ENCODE peak calls at places on chromosomes 16 and 17, in four cellular contexts. One of them, this sample, is unnamed.

GRCh38 chr16:55568151-55568693 is 1.7 kb downstream of the CAPNS2 start:
- DNase-seq in IMR-90: no peak
- DNase-seq in body of pancreas: no peak
- DNase-seq in adrenal gland: no peak
- DNase-seq in this sample: no peak

GRCh38 chr17:78862073-78863023 is 21.7 kb upstream of the USP36 start:
- DNase-seq in IMR-90: peak; percentile 98
- DNase-seq in body of pancreas: peak; percentile 88
- DNase-seq in adrenal gland: peak; percentile 87
- DNase-seq in this sample: no peak

GRCh38 chr17:41717408-41718286 is 5.5 kb downstream of the GAST start:
- DNase-seq in IMR-90: peak; percentile 33
- DNase-seq in body of pancreas: no peak
- DNase-seq in adrenal gland: no peak
- DNase-seq in this sample: no peak

GRCh38 chr17:81339502-81340296 is 44.6 kb upstream of the SLC38A10 start:
- DNase-seq in IMR-90: no peak
- DNase-seq in body of pancreas: peak; percentile 43
- DNase-seq in adrenal gland: peak; percentile 40
- DNase-seq in this sample: peak; percentile 72

GRCh38 chr16:89828199-89828869 is at the start of gene SPIRE2:
- DNase-seq in IMR-90: peak; percentile 71
- DNase-seq in body of pancreas: peak; percentile 79
- DNase-seq in adrenal gland: peak; percentile 81
- DNase-seq in this sample: peak; percentile 89

GRCh38 chr17:43611230-43611969 is 50.3 kb downstream of the MEOX1 start:
- DNase-seq in IMR-90: no peak
- DNase-seq in body of pancreas: no peak
- DNase-seq in adrenal gland: no peak
- DNase-seq in this sample: no peak

GRCh38 chr17:27475070-27475673 is 18.9 kb downstream of the KSR1 start:
- DNase-seq in IMR-90: no peak
- DNase-seq in body of pancreas: no peak
- DNase-seq in adrenal gland: no peak
- DNase-seq in this sample: no peak

GRCh38 chr17:29012535-29012934 is 6.7 kb upstream of the SEZ6 start:
- DNase-seq in IMR-90: no peak
- DNase-seq in body of pancreas: no peak
- DNase-seq in adrenal gland: no peak
- DNase-seq in this sample: no peak

GRCh38 chr17:73466704-73467433 is 155.1 kb upstream of the CDC42EP4 start:
- DNase-seq in IMR-90: no peak
- DNase-seq in body of pancreas: no peak
- DNase-seq in adrenal gland: no peak
- DNase-seq in this sample: no peak

GRCh38 chr16:11980167-11980844 is 3.8 kb downstream of the SNX29 start:
- DNase-seq in IMR-90: no peak
- DNase-seq in body of pancreas: no peak
- DNase-seq in adrenal gland: no peak
- DNase-seq in this sample: no peak

GRCh38 chr17:77898521-77899434 is 59.7 kb upstream of the TNRC6C start:
- DNase-seq in IMR-90: no peak
- DNase-seq in body of pancreas: no peak
- DNase-seq in adrenal gland: no peak
- DNase-seq in this sample: no peak

GRCh38 chr17:20243524-20243923 is 223.8 kb downstream of the LGALS9B start:
- DNase-seq in IMR-90: peak; percentile 37
- DNase-seq in body of pancreas: no peak
- DNase-seq in adrenal gland: no peak
- DNase-seq in this sample: no peak

DNA sequence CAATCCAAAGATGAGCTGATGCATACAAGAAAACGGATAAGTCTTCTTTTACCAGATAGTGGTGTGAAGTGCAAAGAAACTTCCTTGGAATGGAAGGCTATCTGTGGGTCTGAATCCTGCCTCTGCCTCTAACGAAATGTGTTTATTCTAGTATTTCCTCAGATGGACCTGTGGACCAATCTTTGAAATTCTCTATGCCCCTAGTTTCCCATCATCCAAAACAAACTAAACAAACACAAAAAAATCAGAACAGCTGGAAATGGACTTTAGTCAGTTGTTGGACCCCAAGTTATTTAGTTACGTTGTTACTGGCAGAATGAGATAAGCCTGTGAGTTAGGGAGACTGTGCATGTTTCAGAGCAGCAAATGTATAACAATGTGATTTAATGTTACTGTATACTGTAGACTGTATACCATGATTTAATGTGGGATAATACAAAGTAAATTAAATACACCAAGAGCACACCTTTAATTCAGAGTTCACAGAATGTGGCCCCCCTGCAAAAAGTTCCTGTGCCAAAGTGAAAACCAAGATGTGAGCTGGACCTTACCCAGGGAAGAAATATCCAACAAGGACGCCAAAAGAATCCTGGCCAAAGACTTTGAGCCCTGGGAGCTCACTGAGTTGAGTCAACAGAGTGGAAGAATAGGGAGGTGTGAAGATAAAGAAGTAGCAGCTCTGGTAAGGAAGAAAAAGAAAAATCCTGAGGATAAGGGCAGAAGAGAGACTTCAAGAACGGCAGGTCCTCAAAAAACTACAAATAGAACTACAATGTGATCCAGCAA is 255.2 kb downstream of the CNTNAP4 start:
- DNase-seq in IMR-90: no peak
- DNase-seq in body of pancreas: no peak
- DNase-seq in adrenal gland: no peak
- DNase-seq in this sample: no peak
- H3K27ac ChIP-seq in IMR-90: no peak overlapping the region
- H3K27ac ChIP-seq in body of pancreas: no peak overlapping the region
- H3K27ac ChIP-seq in adrenal gland: no peak overlapping the region
- H3K27ac ChIP-seq in this sample: no peak overlapping the region

DNA sequence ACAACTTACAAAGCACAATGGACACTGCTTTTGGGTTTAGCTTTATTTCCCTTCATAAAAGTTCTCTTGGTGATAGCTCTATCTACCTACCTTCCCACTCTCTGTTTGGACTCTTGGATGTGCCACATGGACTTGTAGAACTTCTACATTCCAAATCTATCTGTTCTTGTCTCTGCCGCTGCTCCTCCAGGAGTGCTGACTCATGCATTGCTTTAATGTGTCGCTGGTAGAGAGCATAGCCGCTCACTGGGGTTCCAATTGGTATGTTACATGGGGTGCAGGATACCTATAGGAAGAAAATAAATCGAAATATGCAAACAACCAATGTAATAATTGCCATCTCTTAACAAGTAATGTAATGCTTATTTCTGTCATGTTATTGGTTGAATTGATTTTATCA is 92.1 kb downstream of the TTC19 start:
- DNase-seq in IMR-90: no peak
- DNase-seq in body of pancreas: no peak
- DNase-seq in adrenal gland: no peak
- DNase-seq in this sample: no peak
- TF ChIP-seq POLR2A in IMR-90: no peak
- TF ChIP-seq POLR2A in body of pancreas: no peak
- TF ChIP-seq POLR2A in adrenal gland: no peak
- TF ChIP-seq POLR2A in this sample: no peak

GRCh38 chr17:75632863-75633483 is at the start of gene SMIM5:
- DNase-seq in IMR-90: peak; percentile 83
- DNase-seq in body of pancreas: peak; percentile 85
- DNase-seq in adrenal gland: peak; percentile 85
- DNase-seq in this sample: peak; percentile 95
- H3K27ac ChIP-seq in IMR-90: peak within 1 kb of the TSS; percentile 0
- H3K27ac ChIP-seq in body of pancreas: peak within 1 kb of the TSS; percentile 70
- H3K27ac ChIP-seq in adrenal gland: peak within 1 kb of the TSS; percentile 68
- H3K27ac ChIP-seq in this sample: peak within 1 kb of the TSS; percentile 43

GRCh38 chr16:58249388-58249779 is 45.4 kb downstream of the PRSS54 start:
- DNase-seq in IMR-90: no peak
- DNase-seq in body of pancreas: peak; percentile 15
- DNase-seq in adrenal gland: no peak
- DNase-seq in this sample: no peak

GRCh38 chr16:58252716-58253115 is 42.1 kb downstream of the PRSS54 start:
- DNase-seq in IMR-90: no peak
- DNase-seq in body of pancreas: no peak
- DNase-seq in adrenal gland: no peak
- DNase-seq in this sample: no peak

DNA sequence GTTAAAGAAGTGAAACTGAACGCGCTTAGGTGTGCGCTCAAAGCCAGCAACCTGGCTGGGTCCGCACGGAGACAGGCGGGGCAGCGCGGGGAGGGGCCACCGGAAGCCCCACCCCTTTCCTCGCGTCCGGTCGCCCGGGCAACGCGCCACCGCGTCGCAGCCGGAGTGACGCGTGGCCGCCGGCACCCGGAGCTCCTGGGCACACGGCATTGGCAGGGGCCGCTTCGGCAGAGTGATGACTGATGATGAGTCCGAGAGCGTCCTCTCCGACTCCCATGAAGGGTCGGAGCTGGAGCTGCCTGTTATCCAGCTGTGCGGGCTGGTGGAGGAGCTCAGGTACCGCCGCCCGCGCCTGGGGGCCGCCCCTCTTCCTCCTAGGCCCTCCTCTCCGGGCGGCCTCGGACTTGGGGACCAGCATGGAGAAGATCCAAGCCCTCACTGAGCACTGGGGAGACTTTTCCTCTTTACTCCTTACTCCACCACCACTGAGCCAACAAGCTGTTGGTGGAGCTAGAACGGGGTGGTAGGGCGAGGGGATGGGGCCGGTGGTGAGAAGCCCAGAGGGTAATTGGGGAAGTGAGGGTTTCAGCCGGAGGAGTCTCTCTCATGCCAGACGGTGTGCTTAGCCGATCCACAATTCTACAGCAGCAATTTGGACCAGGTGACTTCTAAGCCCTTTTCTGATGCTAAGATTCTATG is 44.9 kb downstream of the PRSS54 start:
- DNase-seq in IMR-90: peak; percentile 62
- DNase-seq in body of pancreas: peak; percentile 88
- DNase-seq in adrenal gland: peak; percentile 87
- DNase-seq in this sample: peak; percentile 93
- TF ChIP-seq POLR2A in IMR-90: no peak
- TF ChIP-seq POLR2A in body of pancreas: peak; percentile 61
- TF ChIP-seq POLR2A in adrenal gland: peak; percentile 13
- TF ChIP-seq POLR2A in this sample: no peak

GRCh38 chr16:56844056-56844455 is 21.0 kb upstream of the SLC12A3 start:
- DNase-seq in IMR-90: no peak
- DNase-seq in body of pancreas: no peak
- DNase-seq in adrenal gland: no peak
- DNase-seq in this sample: no peak

GRCh38 chr16:56838622-56839337 is 26.2 kb upstream of the SLC12A3 start:
- DNase-seq in IMR-90: no peak
- DNase-seq in body of pancreas: no peak
- DNase-seq in adrenal gland: no peak
- DNase-seq in this sample: no peak

GRCh38 chr16:56842133-56842532 is 22.9 kb upstream of the SLC12A3 start:
- DNase-seq in IMR-90: no peak
- DNase-seq in body of pancreas: no peak
- DNase-seq in adrenal gland: no peak
- DNase-seq in this sample: no peak

GRCh38 chr16:56841233-56841632 is 23.8 kb upstream of the SLC12A3 start:
- DNase-seq in IMR-90: peak; percentile 69
- DNase-seq in body of pancreas: no peak
- DNase-seq in adrenal gland: no peak
- DNase-seq in this sample: no peak

DNA sequence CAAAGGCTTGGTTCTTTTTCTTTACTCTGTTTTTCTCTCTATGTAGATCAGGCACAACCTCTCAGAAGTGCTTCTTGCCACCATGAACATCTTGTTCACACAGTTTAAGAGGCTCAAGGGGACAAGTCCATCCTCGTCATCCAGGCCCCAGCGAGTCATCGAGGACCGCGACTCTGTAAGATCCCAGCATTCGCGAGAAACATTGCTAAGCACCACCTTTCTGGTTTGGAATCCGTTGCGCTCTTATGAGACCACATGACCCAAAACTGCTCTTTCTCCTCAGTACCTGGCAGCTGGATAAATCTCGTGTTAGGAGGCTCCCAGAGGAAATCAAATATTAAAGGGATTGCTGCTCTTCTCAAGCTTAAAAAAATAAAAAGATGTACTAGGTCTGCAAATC is 23.3 kb upstream of the SLC12A3 start:
- DNase-seq in IMR-90: no peak
- DNase-seq in body of pancreas: no peak
- DNase-seq in adrenal gland: no peak
- DNase-seq in this sample: no peak
- H3K27ac ChIP-seq in IMR-90: no peak overlapping the region
- H3K27ac ChIP-seq in body of pancreas: no peak overlapping the region
- H3K27ac ChIP-seq in adrenal gland: no peak overlapping the region
- H3K27ac ChIP-seq in this sample: no peak overlapping the region

DNA sequence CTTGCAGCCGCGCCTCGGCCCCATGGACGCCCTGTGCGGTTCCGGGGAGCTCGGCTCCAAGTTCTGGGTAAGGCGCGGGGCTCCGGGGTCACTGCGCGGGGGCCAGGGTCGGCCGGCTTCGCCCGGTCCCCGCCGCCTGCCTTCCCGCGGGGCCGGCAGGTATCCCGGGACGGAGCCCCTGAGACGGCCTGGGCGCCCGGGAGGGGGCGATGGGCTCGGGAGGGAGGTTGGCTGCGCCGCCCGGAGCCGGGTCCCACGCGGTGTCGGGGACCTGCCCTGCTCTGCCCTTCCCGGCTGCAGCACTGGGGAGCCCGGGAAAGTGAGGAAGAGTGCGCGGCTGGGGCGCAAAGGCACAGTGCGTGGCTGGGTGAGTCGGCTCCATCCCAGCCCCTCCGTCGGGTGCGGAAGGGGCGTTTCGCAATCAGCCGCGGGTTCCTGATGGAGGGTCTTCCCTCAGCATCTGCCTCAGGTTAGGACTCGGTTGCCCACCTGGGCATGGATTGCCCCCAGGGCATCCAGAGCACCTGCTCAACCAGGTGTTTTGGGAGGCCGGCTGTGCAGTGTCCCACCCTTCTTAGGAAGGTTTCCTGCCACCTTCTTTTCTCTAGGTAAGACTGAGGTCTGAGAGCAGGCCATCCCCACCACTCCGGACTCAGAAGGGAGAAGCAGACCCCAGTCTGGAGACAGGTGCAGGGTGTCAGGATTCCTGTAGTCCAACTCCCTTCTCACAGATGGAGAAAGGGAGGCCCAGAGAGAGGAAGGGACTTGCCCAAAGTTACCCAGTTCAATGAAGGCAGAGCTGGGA is 436 bp downstream of the ABCC3 start:
- DNase-seq in IMR-90: no peak
- DNase-seq in body of pancreas: peak; percentile 31
- DNase-seq in adrenal gland: no peak
- DNase-seq in this sample: no peak
- TF ChIP-seq POLR2A in IMR-90: no peak
- TF ChIP-seq POLR2A in body of pancreas: peak; percentile 1
- TF ChIP-seq POLR2A in adrenal gland: no peak
- TF ChIP-seq POLR2A in this sample: no peak

GRCh38 chr17:64978138-64978537 is 58.9 kb upstream of the LRRC37A3 start:
- DNase-seq in IMR-90: no peak
- DNase-seq in body of pancreas: no peak
- DNase-seq in adrenal gland: no peak
- DNase-seq in this sample: no peak

GRCh38 chr17:64972611-64973010 is 53.3 kb upstream of the LRRC37A3 start:
- DNase-seq in IMR-90: no peak
- DNase-seq in body of pancreas: no peak
- DNase-seq in adrenal gland: no peak
- DNase-seq in this sample: no peak

GRCh38 chr17:64969046-64969501 is 49.8 kb upstream of the LRRC37A3 start:
- DNase-seq in IMR-90: no peak
- DNase-seq in body of pancreas: no peak
- DNase-seq in adrenal gland: no peak
- DNase-seq in this sample: no peak

GRCh38 chr17:64975318-64976087 is 56.2 kb upstream of the LRRC37A3 start:
- DNase-seq in IMR-90: peak; percentile 87
- DNase-seq in body of pancreas: peak; percentile 94
- DNase-seq in adrenal gland: peak; percentile 98
- DNase-seq in this sample: peak; percentile 99

GRCh38 chr17:64974750-64975317 is 55.6 kb upstream of the LRRC37A3 start:
- DNase-seq in IMR-90: no peak
- DNase-seq in body of pancreas: no peak
- DNase-seq in adrenal gland: no peak
- DNase-seq in this sample: no peak
- H3K27ac ChIP-seq in IMR-90: peak overlapping the region; percentile 85
- H3K27ac ChIP-seq in body of pancreas: peak overlapping the region; percentile 81
- H3K27ac ChIP-seq in adrenal gland: peak overlapping the region; percentile 99
- H3K27ac ChIP-seq in this sample: peak overlapping the region; percentile 100

This sample was measured in spleen.